ENCODE peak calls at places on chromosomes 12 and 14, in nine cellular contexts. One of them, this sample, is unnamed.

GRCh38 chr12:6703631-6704030 is 3.0 kb upstream of the PIANP start:
- DNase-seq in cardiac muscle cell: no peak
- DNase-seq in AG09309: no peak
- DNase-seq in uterus: no peak
- DNase-seq in cardiac fibroblast: no peak
- DNase-seq in suprapubic skin: no peak
- DNase-seq in heart right ventricle: no peak
- DNase-seq in lower leg skin: no peak
- DNase-seq in GM23338: peak; percentile 69
- DNase-seq in this sample: peak; percentile 53

GRCh38 chr14:81127785-81128184 is 93.0 kb downstream of the GTF2A1 start:
- DNase-seq in cardiac muscle cell: peak; percentile 35
- DNase-seq in GM23338: no peak
- DNase-seq in heart right ventricle: no peak
- DNase-seq in cardiac fibroblast: peak; percentile 33
- DNase-seq in AG09309: peak; percentile 3
- DNase-seq in suprapubic skin: no peak
- DNase-seq in lower leg skin: no peak
- DNase-seq in uterus: no peak
- DNase-seq in this sample: no peak

GRCh38 chr12:26790645-26790994 is 42.4 kb downstream of the ITPR2 start:
- DNase-seq in uterus: no peak
- DNase-seq in AG09309: no peak
- DNase-seq in lower leg skin: no peak
- DNase-seq in heart right ventricle: no peak
- DNase-seq in GM23338: no peak
- DNase-seq in cardiac fibroblast: no peak
- DNase-seq in suprapubic skin: no peak
- DNase-seq in cardiac muscle cell: no peak
- DNase-seq in this sample: peak; percentile 14

GRCh38 chr12:59444932-59445331 is 150.9 kb upstream of the SLC16A7 start:
- DNase-seq in cardiac fibroblast: peak; percentile 58
- DNase-seq in GM23338: no peak
- DNase-seq in uterus: no peak
- DNase-seq in cardiac muscle cell: peak; percentile 44
- DNase-seq in suprapubic skin: no peak
- DNase-seq in AG09309: no peak
- DNase-seq in heart right ventricle: no peak
- DNase-seq in lower leg skin: no peak
- DNase-seq in this sample: no peak

GRCh38 chr12:55659486-55660385 is 23.0 kb downstream of the OR10P1 start:
- DNase-seq in heart right ventricle: peak; percentile 66
- DNase-seq in AG09309: peak; percentile 14
- DNase-seq in lower leg skin: peak; percentile 50
- DNase-seq in uterus: peak; percentile 22
- DNase-seq in GM23338: peak; percentile 48
- DNase-seq in cardiac muscle cell: peak; percentile 72
- DNase-seq in suprapubic skin: no peak
- DNase-seq in cardiac fibroblast: peak; percentile 85
- DNase-seq in this sample: no peak

GRCh38 chr14:54451178-54451601 is 10.0 kb upstream of the CNIH1 start:
- DNase-seq in cardiac fibroblast: no peak
- DNase-seq in suprapubic skin: no peak
- DNase-seq in heart right ventricle: no peak
- DNase-seq in cardiac muscle cell: no peak
- DNase-seq in uterus: no peak
- DNase-seq in lower leg skin: no peak
- DNase-seq in AG09309: no peak
- DNase-seq in GM23338: no peak
- DNase-seq in this sample: no peak

GRCh38 chr14:56247495-56248087 is 129.4 kb downstream of the PELI2 start:
- DNase-seq in AG09309: no peak
- DNase-seq in uterus: no peak
- DNase-seq in heart right ventricle: no peak
- DNase-seq in GM23338: peak; percentile 33
- DNase-seq in cardiac fibroblast: peak; percentile 58
- DNase-seq in cardiac muscle cell: peak; percentile 35
- DNase-seq in lower leg skin: no peak
- DNase-seq in suprapubic skin: no peak
- DNase-seq in this sample: peak; percentile 51

GRCh38 chr12:124734224-124734788 is 129.4 kb downstream of the SCARB1 start:
- DNase-seq in uterus: no peak
- DNase-seq in suprapubic skin: no peak
- DNase-seq in cardiac muscle cell: no peak
- DNase-seq in heart right ventricle: no peak
- DNase-seq in GM23338: peak; percentile 95
- DNase-seq in lower leg skin: no peak
- DNase-seq in cardiac fibroblast: no peak
- DNase-seq in AG09309: no peak
- DNase-seq in this sample: no peak

GRCh38 chr12:124938606-124939427 is 24.4 kb upstream of the UBC start:
- DNase-seq in uterus: peak; percentile 79
- DNase-seq in suprapubic skin: no peak
- DNase-seq in heart right ventricle: peak; percentile 76
- DNase-seq in lower leg skin: peak; percentile 93
- DNase-seq in cardiac fibroblast: peak; percentile 95
- DNase-seq in cardiac muscle cell: peak; percentile 89
- DNase-seq in AG09309: peak; percentile 74
- DNase-seq in GM23338: peak; percentile 75
- DNase-seq in this sample: peak; percentile 82

GRCh38 chr14:100426331-100426730 is 103.2 kb downstream of the SLC25A47 start:
- DNase-seq in AG09309: no peak
- DNase-seq in suprapubic skin: no peak
- DNase-seq in heart right ventricle: no peak
- DNase-seq in uterus: no peak
- DNase-seq in lower leg skin: no peak
- DNase-seq in cardiac fibroblast: no peak
- DNase-seq in GM23338: no peak
- DNase-seq in cardiac muscle cell: no peak
- DNase-seq in this sample: no peak

GRCh38 chr12:115417610-115418009 is 733.6 kb upstream of the TBX3 start:
- DNase-seq in cardiac fibroblast: no peak
- DNase-seq in lower leg skin: no peak
- DNase-seq in uterus: no peak
- DNase-seq in GM23338: no peak
- DNase-seq in AG09309: no peak
- DNase-seq in suprapubic skin: no peak
- DNase-seq in cardiac muscle cell: no peak
- DNase-seq in heart right ventricle: no peak
- DNase-seq in this sample: no peak

GRCh38 chr14:22794533-22794932 is 20.7 kb downstream of the SLC7A7 start:
- DNase-seq in suprapubic skin: no peak
- DNase-seq in AG09309: no peak
- DNase-seq in GM23338: no peak
- DNase-seq in uterus: no peak
- DNase-seq in cardiac fibroblast: no peak
- DNase-seq in heart right ventricle: no peak
- DNase-seq in cardiac muscle cell: no peak
- DNase-seq in lower leg skin: no peak
- DNase-seq in this sample: no peak

GRCh38 chr14:55689971-55690871 is 110.2 kb downstream of the KTN1 start:
- DNase-seq in GM23338: peak; percentile 23
- DNase-seq in AG09309: no peak
- DNase-seq in lower leg skin: no peak
- DNase-seq in heart right ventricle: no peak
- DNase-seq in cardiac muscle cell: no peak
- DNase-seq in suprapubic skin: no peak
- DNase-seq in cardiac fibroblast: no peak
- DNase-seq in uterus: no peak
- DNase-seq in this sample: no peak

GRCh38 chr14:50736932-50737419 is 68.9 kb upstream of the SAV1 start:
- DNase-seq in AG09309: no peak
- DNase-seq in GM23338: no peak
- DNase-seq in uterus: no peak
- DNase-seq in heart right ventricle: no peak
- DNase-seq in cardiac fibroblast: no peak
- DNase-seq in lower leg skin: no peak
- DNase-seq in cardiac muscle cell: no peak
- DNase-seq in suprapubic skin: no peak
- DNase-seq in this sample: no peak

GRCh38 chr12:109544955-109545531 is 28.3 kb downstream of the MMAB start:
- DNase-seq in AG09309: no peak
- DNase-seq in heart right ventricle: no peak
- DNase-seq in cardiac muscle cell: peak; percentile 24
- DNase-seq in GM23338: no peak
- DNase-seq in lower leg skin: no peak
- DNase-seq in cardiac fibroblast: peak; percentile 51
- DNase-seq in suprapubic skin: no peak
- DNase-seq in uterus: no peak
- DNase-seq in this sample: peak; percentile 68

GRCh38 chr12:60997979-60998378 is 1262.2 kb upstream of the USP15 start:
- DNase-seq in cardiac fibroblast: no peak
- DNase-seq in suprapubic skin: no peak
- DNase-seq in uterus: no peak
- DNase-seq in GM23338: no peak
- DNase-seq in cardiac muscle cell: no peak
- DNase-seq in heart right ventricle: no peak
- DNase-seq in lower leg skin: no peak
- DNase-seq in AG09309: no peak
- DNase-seq in this sample: no peak

GRCh38 chr14:54138354-54139038 is 181.9 kb upstream of the BMP4 start:
- DNase-seq in uterus: no peak
- DNase-seq in heart right ventricle: no peak
- DNase-seq in cardiac muscle cell: no peak
- DNase-seq in suprapubic skin: no peak
- DNase-seq in AG09309: no peak
- DNase-seq in cardiac fibroblast: no peak
- DNase-seq in lower leg skin: no peak
- DNase-seq in GM23338: no peak
- DNase-seq in this sample: peak; percentile 78

GRCh38 chr12:106883421-106883820 is 72.3 kb upstream of the TMEM263 start:
- DNase-seq in GM23338: no peak
- DNase-seq in lower leg skin: no peak
- DNase-seq in cardiac fibroblast: peak; percentile 59
- DNase-seq in suprapubic skin: no peak
- DNase-seq in cardiac muscle cell: peak; percentile 39
- DNase-seq in uterus: no peak
- DNase-seq in AG09309: no peak
- DNase-seq in heart right ventricle: no peak
- DNase-seq in this sample: no peak

DNA sequence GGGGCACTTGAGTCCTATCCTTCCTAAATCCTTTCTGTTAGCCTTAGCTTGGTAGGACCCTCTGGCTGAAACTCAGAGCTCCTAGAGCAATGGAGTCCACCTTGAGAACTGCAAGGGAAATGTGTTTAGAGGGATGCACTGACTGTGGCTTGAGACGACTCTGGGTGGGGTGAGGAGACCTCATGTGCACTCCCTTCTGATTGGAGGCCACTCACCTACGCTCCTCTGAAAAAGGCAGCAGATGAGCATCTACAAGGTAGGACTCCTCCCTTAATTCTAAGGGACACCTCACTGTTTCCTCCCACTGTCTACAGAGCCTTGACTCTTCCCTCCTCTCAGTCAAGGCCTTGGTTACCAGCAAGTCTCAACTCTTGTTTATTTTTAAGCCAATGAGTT is 1.0 kb downstream of the MAP3K12 start:
- DNase-seq in AG09309: no peak
- DNase-seq in uterus: no peak
- DNase-seq in suprapubic skin: no peak
- DNase-seq in GM23338: no peak
- DNase-seq in heart right ventricle: no peak
- DNase-seq in lower leg skin: no peak
- DNase-seq in cardiac fibroblast: no peak
- DNase-seq in cardiac muscle cell: no peak
- DNase-seq in this sample: no peak
- H3K4me3 ChIP-seq in AG09309: peak overlapping the region; percentile 64
- H3K4me3 ChIP-seq in uterus: no peak overlapping the region
- H3K4me3 ChIP-seq in suprapubic skin: peak overlapping the region; percentile 72
- H3K4me3 ChIP-seq in GM23338: peak overlapping the region; percentile 58
- H3K4me3 ChIP-seq in heart right ventricle: no peak overlapping the region
- H3K4me3 ChIP-seq in lower leg skin: no peak overlapping the region
- H3K4me3 ChIP-seq in cardiac fibroblast: peak overlapping the region; percentile 81
- H3K4me3 ChIP-seq in cardiac muscle cell: no peak overlapping the region
- H3K4me3 ChIP-seq in this sample: peak overlapping the region; percentile 78

GRCh38 chr12:63420206-63420644 is 248.1 kb downstream of the DPY19L2 start:
- DNase-seq in uterus: no peak
- DNase-seq in AG09309: peak; percentile 13
- DNase-seq in cardiac muscle cell: peak; percentile 73
- DNase-seq in cardiac fibroblast: peak; percentile 78
- DNase-seq in suprapubic skin: no peak
- DNase-seq in heart right ventricle: peak; percentile 12
- DNase-seq in GM23338: peak; percentile 97
- DNase-seq in lower leg skin: no peak
- DNase-seq in this sample: peak; percentile 43
- TF ChIP-seq CTCF in uterus: no peak
- TF ChIP-seq CTCF in AG09309: peak; percentile 69
- TF ChIP-seq CTCF in cardiac muscle cell: peak; percentile 69
- TF ChIP-seq CTCF in cardiac fibroblast: peak; percentile 61
- TF ChIP-seq CTCF in suprapubic skin: no peak
- TF ChIP-seq CTCF in heart right ventricle: peak; percentile 64
- TF ChIP-seq CTCF in GM23338: peak; percentile 91
- TF ChIP-seq CTCF in lower leg skin: no peak
- TF ChIP-seq CTCF in this sample: peak; percentile 63

DNA sequence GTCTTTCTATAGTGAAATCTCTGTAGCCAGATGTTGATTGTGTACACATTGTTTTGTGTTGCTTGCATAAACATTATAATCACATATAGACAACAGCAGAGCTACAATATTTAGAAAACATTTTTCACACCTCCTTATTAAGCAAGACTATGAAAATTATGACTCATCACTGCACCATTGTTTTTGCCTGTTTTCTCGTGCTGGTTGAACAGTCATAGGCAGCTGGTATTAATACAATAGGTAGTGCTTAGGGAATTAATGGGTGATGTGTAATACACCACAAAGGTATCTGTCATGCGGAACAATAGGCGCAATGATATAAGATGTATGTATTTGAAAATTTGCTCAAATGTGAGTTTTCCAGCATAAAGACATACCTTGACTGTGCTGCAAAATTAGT is 449.3 kb downstream of the FOXG1 start:
- DNase-seq in suprapubic skin: no peak
- DNase-seq in cardiac fibroblast: peak; percentile 78
- DNase-seq in GM23338: no peak
- DNase-seq in lower leg skin: no peak
- DNase-seq in AG09309: no peak
- DNase-seq in uterus: no peak
- DNase-seq in heart right ventricle: no peak
- DNase-seq in cardiac muscle cell: peak; percentile 48
- DNase-seq in this sample: peak; percentile 61
- H3K4me3 ChIP-seq in suprapubic skin: no peak overlapping the region
- H3K4me3 ChIP-seq in cardiac fibroblast: no peak overlapping the region
- H3K4me3 ChIP-seq in GM23338: no peak overlapping the region
- H3K4me3 ChIP-seq in lower leg skin: no peak overlapping the region
- H3K4me3 ChIP-seq in AG09309: no peak overlapping the region
- H3K4me3 ChIP-seq in uterus: no peak overlapping the region
- H3K4me3 ChIP-seq in heart right ventricle: no peak overlapping the region
- H3K4me3 ChIP-seq in cardiac muscle cell: no peak overlapping the region
- H3K4me3 ChIP-seq in this sample: no peak overlapping the region

DNA sequence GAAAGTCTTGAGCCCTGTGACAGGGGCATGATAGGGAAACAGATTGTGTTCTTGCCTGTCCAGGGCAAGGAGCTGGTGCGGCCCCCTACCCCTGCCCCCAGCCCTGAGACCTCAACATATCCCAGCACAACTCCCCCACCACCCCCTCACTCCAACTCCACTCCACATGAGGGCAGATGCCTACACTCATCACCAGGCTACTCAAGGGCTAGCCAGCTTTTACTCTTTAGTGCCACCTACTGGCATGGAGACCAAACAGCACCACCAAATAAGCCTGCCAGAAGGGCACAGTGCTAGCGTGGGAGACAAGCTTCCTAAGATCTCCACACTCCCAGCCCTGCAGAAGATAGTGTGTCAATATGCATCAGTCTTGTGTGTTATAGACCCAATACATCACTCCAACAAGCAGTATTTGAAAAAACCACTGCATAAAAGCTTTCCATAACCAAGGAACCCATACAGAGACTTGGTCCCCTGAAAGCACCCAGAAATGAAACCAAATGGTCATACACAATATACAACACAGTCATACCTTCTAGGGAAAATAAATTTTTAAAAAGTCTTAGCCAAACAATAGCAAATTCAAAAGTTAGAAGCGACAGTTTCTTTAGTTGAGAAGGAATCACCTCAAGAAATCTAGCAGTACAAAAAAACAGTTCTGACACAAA is 154.4 kb downstream of the KCNK10 start:
- DNase-seq in uterus: no peak
- DNase-seq in cardiac muscle cell: peak; percentile 61
- DNase-seq in cardiac fibroblast: peak; percentile 61
- DNase-seq in AG09309: no peak
- DNase-seq in heart right ventricle: peak; percentile 21
- DNase-seq in lower leg skin: no peak
- DNase-seq in GM23338: peak; percentile 76
- DNase-seq in suprapubic skin: no peak
- DNase-seq in this sample: peak; percentile 21
- TF ChIP-seq CTCF in uterus: peak; percentile 21
- TF ChIP-seq CTCF in cardiac muscle cell: peak; percentile 81
- TF ChIP-seq CTCF in cardiac fibroblast: peak; percentile 91
- TF ChIP-seq CTCF in AG09309: peak; percentile 77
- TF ChIP-seq CTCF in heart right ventricle: peak; percentile 67
- TF ChIP-seq CTCF in lower leg skin: no peak
- TF ChIP-seq CTCF in GM23338: peak; percentile 82
- TF ChIP-seq CTCF in suprapubic skin: peak; percentile 21
- TF ChIP-seq CTCF in this sample: peak; percentile 77

This sample was measured in foreskin fibroblast.